ENCODE peak calls at places on chromosomes 16 and 17, in ten cellular contexts. K is Caco-2, F is kidney, U is heart left ventricle, C is A549, M is upper lobe of right lung, P is IMR-90, I is Peyer's patch, W is ovary, Q is right atrium auricular region. E is an unnamed sample. For H3K4me1, the result is how much of the 10 kb centered on the place peaks cover.

GRCh38 chr17:35086931-35087573 is 23.5 kb upstream of the RFFL start:
- DNase-seq in K (no peak), F (no peak), U (no peak), C (peak), M (no peak), P (no peak), I (peak), W (no peak), Q (no peak), E (no peak)

GRCh38 chr16:50820225-50820624 is 78.3 kb downstream of the CYLD start:
- DNase-seq in K (no peak), F (no peak), U (no peak), C (no peak), M (no peak), P (no peak), I (no peak), W (no peak), Q (no peak), E (no peak)

GRCh38 chr17:80279895-80280294 is 19.2 kb downstream of the RNF213 start:
- DNase-seq in K (no peak), F (peak), U (peak), C (no peak), M (peak), P (peak), I (no peak), W (peak), Q (no peak), E (no peak)

GRCh38 chr16:77143364-77143763 is 47.6 kb upstream of the MON1B start:
- DNase-seq in K (no peak), F (no peak), U (no peak), C (no peak), M (no peak), P (no peak), I (no peak), W (no peak), Q (no peak), E (no peak)

GRCh38 chr16:47970291-47970931 is 185.4 kb downstream of the ABCC12 start:
- DNase-seq in K (no peak), F (no peak), U (no peak), C (peak), M (no peak), P (peak), I (no peak), W (no peak), Q (no peak), E (no peak)

GRCh38 chr16:81041696-81042095 is 6.1 kb downstream of the ATMIN start:
- DNase-seq in K (no peak), F (no peak), U (no peak), C (no peak), M (no peak), P (no peak), I (no peak), W (no peak), Q (no peak), E (no peak)

GRCh38 chr17:78180083-78180482 is 6.8 kb downstream of the TK1 start:
- DNase-seq in K (no peak), F (no peak), U (no peak), C (no peak), M (no peak), P (peak), I (no peak), W (no peak), Q (no peak), E (no peak)

GRCh38 chr17:69733171-69734014 is 318.9 kb downstream of the MAP2K6 start:
- DNase-seq in K (no peak), F (no peak), U (peak), C (peak), M (no peak), P (peak), I (no peak), W (no peak), Q (no peak), E (no peak)

GRCh38 chr16:23509763-23510153 is 536 bp downstream of the GGA2 start:
- DNase-seq in K (no peak), F (peak), U (peak), C (no peak), M (no peak), P (peak), I (peak), W (no peak), Q (no peak), E (no peak)

GRCh38 chr16:59192551-59193199 is 458.6 kb upstream of the GOT2 start:
- DNase-seq in K (no peak), F (no peak), U (peak), C (peak), M (no peak), P (peak), I (no peak), W (no peak), Q (no peak), E (no peak)

GRCh38 chr17:20262116-20262977 is 205.0 kb downstream of the LGALS9B start:
- DNase-seq in K (no peak), F (no peak), U (no peak), C (no peak), M (no peak), P (no peak), I (no peak), W (no peak), Q (no peak), E (no peak)

GRCh38 chr17:40314557-40314953 is 5.6 kb downstream of the RARA start:
- DNase-seq in K (no peak), F (peak), U (peak), C (peak), M (peak), P (peak), I (peak), W (peak), Q (peak), E (peak)

GRCh38 chr17:17888821-17889220 is 52.0 kb upstream of the SREBF1 start:
- DNase-seq in K (no peak), F (peak), U (no peak), C (no peak), M (no peak), P (peak), I (no peak), W (no peak), Q (no peak), E (no peak)
- TF ChIP-seq CTCF in K (no peak), F (no peak), U (no peak), C (no peak), M (no peak), P (peak), I (no peak), W (no peak), Q (no peak), E (no peak)

DNA sequence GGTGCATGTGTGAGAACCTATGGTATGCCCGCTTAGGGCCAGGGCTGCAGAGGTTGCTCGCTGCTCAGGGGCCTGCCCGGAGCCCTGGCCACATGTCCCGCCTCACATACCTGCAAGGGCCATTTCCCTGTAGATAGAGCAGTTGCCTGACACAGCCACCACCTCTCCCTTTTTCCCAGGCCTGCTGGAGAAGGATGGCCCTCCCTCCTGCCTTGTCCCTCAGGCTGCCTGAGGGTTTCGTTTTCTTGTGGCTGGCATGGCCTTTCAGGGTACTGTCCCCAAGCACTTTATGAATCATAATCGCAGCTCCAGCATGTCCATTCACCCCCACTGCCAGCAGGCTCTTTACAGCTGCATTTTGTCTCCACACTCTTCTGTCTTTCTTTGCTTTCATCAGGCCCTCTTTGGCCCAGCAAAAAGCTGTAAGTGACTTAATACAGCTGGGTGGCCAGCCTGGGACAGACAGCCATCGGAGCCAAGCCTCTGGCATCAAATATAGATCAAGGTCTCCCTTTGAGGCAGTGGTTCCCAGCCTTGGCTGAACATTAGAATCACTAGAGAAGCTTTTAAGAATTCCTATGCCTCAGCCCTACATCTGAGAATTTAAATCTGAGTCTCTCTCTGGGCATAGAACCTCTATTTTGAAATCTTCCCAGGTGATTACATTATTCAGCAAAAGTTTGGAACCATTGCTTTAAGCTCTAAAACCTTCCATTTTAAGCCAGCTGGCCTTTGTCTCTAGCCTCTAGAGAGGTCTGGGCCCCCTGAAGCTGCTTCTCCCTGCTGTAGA is 65.8 kb downstream of the MPRIP start:
- DNase-seq in K (no peak), F (peak), U (no peak), C (no peak), M (no peak), P (no peak), I (no peak), W (no peak), Q (no peak), E (peak)
- H3K4me1 ChIP-seq in K (under half), F (half or more), U (half or more), C (half or more), M (half or more), P (under half), I (under half), W (under half), Q (half or more), E (under half)

DNA sequence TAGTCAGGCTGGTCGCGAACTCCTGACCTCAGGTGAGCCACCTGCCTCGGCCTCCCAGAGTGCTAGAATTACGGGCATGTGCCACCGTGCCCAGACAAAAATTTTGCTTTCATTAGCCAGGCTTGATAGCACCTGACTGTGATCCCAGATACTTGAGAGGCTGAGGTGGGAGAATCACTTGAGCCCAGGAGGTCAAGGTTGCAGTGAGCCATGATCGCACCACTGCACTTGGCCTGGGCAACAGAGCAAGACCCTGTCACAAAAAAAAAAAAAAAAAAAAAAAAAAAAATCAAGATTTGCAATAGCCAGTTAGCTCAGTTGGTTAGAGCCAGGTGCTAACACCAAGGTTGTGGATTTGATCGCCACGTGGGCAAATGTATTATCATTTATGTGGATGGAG is 6.1 kb upstream of the FXR2 start:
- DNase-seq in K (no peak), F (no peak), U (no peak), C (no peak), M (no peak), P (no peak), I (no peak), W (no peak), Q (no peak), E (no peak)
- H3K4me3 ChIP-seq in K (no peak), F (no peak), U (no peak), C (no peak), M (no peak), P (no peak), I (no peak), W (no peak), Q (no peak), E (no peak)

GRCh38 chr17:30203471-30203981 is 32.0 kb downstream of the SLC6A4 start:
- DNase-seq in K (no peak), F (no peak), U (no peak), C (no peak), M (no peak), P (no peak), I (no peak), W (no peak), Q (no peak), E (no peak)
- TF ChIP-seq CTCF in K (no peak), F (no peak), U (no peak), C (no peak), M (no peak), P (no peak), I (no peak), W (no peak), Q (no peak), E (no peak)

DNA sequence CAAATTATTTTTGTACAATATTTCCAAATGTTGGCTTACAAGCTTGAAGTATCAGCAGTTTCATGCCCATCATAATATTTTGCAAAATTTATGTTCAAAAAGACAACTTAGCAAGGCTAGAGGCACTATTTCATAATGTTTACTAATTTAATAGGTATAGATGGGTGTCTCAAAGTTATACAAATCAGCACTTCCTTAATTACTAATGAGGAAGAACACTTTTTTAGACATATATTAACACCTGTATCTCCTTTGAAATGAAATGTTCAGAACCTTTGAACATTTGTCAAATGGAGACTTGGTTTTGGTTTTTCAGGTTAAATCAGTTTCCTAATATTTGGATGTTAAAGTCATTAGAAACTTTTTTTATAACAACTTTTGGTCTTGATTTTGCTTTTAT is 2.2 kb downstream of the TAT start:
- DNase-seq in K (no peak), F (no peak), U (no peak), C (no peak), M (no peak), P (no peak), I (no peak), W (no peak), Q (no peak), E (no peak)
- H3K4me1 ChIP-seq in K (under half), F (under half), U (under half), C (under half), M (under half), P (under half), I (under half), W (under half), Q (under half), E (under half)